ENCODE peak calls at places on chromosomes 11 and 22, in eight cellular contexts. One of them, this sample, is unnamed.

GRCh38 chr11:66335531-66336233 is 552 bp downstream of the RIN1 start:
- DNase-seq in neuronal stem cell: no peak
- DNase-seq in mammary epithelial cell: peak; percentile 50
- DNase-seq in CD4-positive, CD25-positive, alpha-beta regulatory T cell: no peak
- DNase-seq in hepatocyte: peak; percentile 49
- DNase-seq in HAP-1: no peak
- DNase-seq in effector memory CD4-positive, alpha-beta T cell: no peak
- DNase-seq in cardiac muscle cell: peak; percentile 77
- DNase-seq in this sample: peak; percentile 71

GRCh38 chr11:97567801-97568200 is 1178.0 kb downstream of the JRKL start:
- DNase-seq in CD4-positive, CD25-positive, alpha-beta regulatory T cell: no peak
- DNase-seq in mammary epithelial cell: no peak
- DNase-seq in cardiac muscle cell: peak; percentile 30
- DNase-seq in hepatocyte: no peak
- DNase-seq in HAP-1: no peak
- DNase-seq in effector memory CD4-positive, alpha-beta T cell: no peak
- DNase-seq in neuronal stem cell: no peak
- DNase-seq in this sample: no peak

GRCh38 chr11:17328856-17329490 is 22.6 kb upstream of the NCR3LG1 start:
- DNase-seq in neuronal stem cell: no peak
- DNase-seq in effector memory CD4-positive, alpha-beta T cell: no peak
- DNase-seq in cardiac muscle cell: no peak
- DNase-seq in hepatocyte: no peak
- DNase-seq in mammary epithelial cell: no peak
- DNase-seq in CD4-positive, CD25-positive, alpha-beta regulatory T cell: no peak
- DNase-seq in HAP-1: peak; percentile 17
- DNase-seq in this sample: no peak

GRCh38 chr22:38214248-38215056 is 12.7 kb downstream of the MAFF start:
- DNase-seq in mammary epithelial cell: no peak
- DNase-seq in effector memory CD4-positive, alpha-beta T cell: peak; percentile 71
- DNase-seq in cardiac muscle cell: peak; percentile 82
- DNase-seq in hepatocyte: peak; percentile 81
- DNase-seq in CD4-positive, CD25-positive, alpha-beta regulatory T cell: peak; percentile 64
- DNase-seq in neuronal stem cell: peak; percentile 70
- DNase-seq in HAP-1: peak; percentile 62
- DNase-seq in this sample: peak; percentile 88

GRCh38 chr11:27558401-27558800 is 51.8 kb upstream of the LIN7C start:
- DNase-seq in effector memory CD4-positive, alpha-beta T cell: no peak
- DNase-seq in CD4-positive, CD25-positive, alpha-beta regulatory T cell: no peak
- DNase-seq in neuronal stem cell: no peak
- DNase-seq in cardiac muscle cell: peak; percentile 27
- DNase-seq in mammary epithelial cell: no peak
- DNase-seq in hepatocyte: no peak
- DNase-seq in HAP-1: no peak
- DNase-seq in this sample: no peak

GRCh38 chr11:13486926-13487660 is 8.7 kb downstream of the PTH start:
- DNase-seq in cardiac muscle cell: peak; percentile 58
- DNase-seq in CD4-positive, CD25-positive, alpha-beta regulatory T cell: peak; percentile 40
- DNase-seq in mammary epithelial cell: no peak
- DNase-seq in hepatocyte: peak; percentile 44
- DNase-seq in effector memory CD4-positive, alpha-beta T cell: peak; percentile 43
- DNase-seq in neuronal stem cell: peak; percentile 49
- DNase-seq in HAP-1: peak; percentile 44
- DNase-seq in this sample: peak; percentile 86

GRCh38 chr11:28808771-28809170 is 700.6 kb downstream of the METTL15 start:
- DNase-seq in CD4-positive, CD25-positive, alpha-beta regulatory T cell: no peak
- DNase-seq in HAP-1: no peak
- DNase-seq in neuronal stem cell: no peak
- DNase-seq in effector memory CD4-positive, alpha-beta T cell: no peak
- DNase-seq in mammary epithelial cell: peak; percentile 64
- DNase-seq in cardiac muscle cell: no peak
- DNase-seq in hepatocyte: no peak
- DNase-seq in this sample: no peak

GRCh38 chr22:20646906-20647305 is 127.0 kb upstream of the SERPIND1 start:
- DNase-seq in neuronal stem cell: no peak
- DNase-seq in CD4-positive, CD25-positive, alpha-beta regulatory T cell: no peak
- DNase-seq in HAP-1: no peak
- DNase-seq in mammary epithelial cell: no peak
- DNase-seq in hepatocyte: no peak
- DNase-seq in cardiac muscle cell: no peak
- DNase-seq in effector memory CD4-positive, alpha-beta T cell: no peak
- DNase-seq in this sample: no peak

GRCh38 chr11:113991170-113991569 is 16.3 kb downstream of the HTR3A start:
- DNase-seq in HAP-1: peak; percentile 70
- DNase-seq in neuronal stem cell: peak; percentile 73
- DNase-seq in CD4-positive, CD25-positive, alpha-beta regulatory T cell: no peak
- DNase-seq in mammary epithelial cell: peak; percentile 30
- DNase-seq in effector memory CD4-positive, alpha-beta T cell: no peak
- DNase-seq in hepatocyte: peak; percentile 77
- DNase-seq in cardiac muscle cell: peak; percentile 65
- DNase-seq in this sample: no peak

GRCh38 chr22:49422668-49423067 is 405.0 kb downstream of the BRD1 start:
- DNase-seq in effector memory CD4-positive, alpha-beta T cell: no peak
- DNase-seq in mammary epithelial cell: no peak
- DNase-seq in hepatocyte: no peak
- DNase-seq in cardiac muscle cell: no peak
- DNase-seq in neuronal stem cell: no peak
- DNase-seq in CD4-positive, CD25-positive, alpha-beta regulatory T cell: no peak
- DNase-seq in HAP-1: no peak
- DNase-seq in this sample: no peak

GRCh38 chr11:8593935-8594909 is at the start of gene STK33:
- DNase-seq in HAP-1: peak; percentile 85
- DNase-seq in effector memory CD4-positive, alpha-beta T cell: no peak
- DNase-seq in mammary epithelial cell: no peak
- DNase-seq in neuronal stem cell: peak; percentile 69
- DNase-seq in hepatocyte: peak; percentile 76
- DNase-seq in CD4-positive, CD25-positive, alpha-beta regulatory T cell: no peak
- DNase-seq in cardiac muscle cell: peak; percentile 41
- DNase-seq in this sample: peak; percentile 89

GRCh38 chr11:113796663-113797259 is 17.2 kb downstream of the CLDN25 start:
- DNase-seq in hepatocyte: peak; percentile 75
- DNase-seq in effector memory CD4-positive, alpha-beta T cell: peak; percentile 5
- DNase-seq in mammary epithelial cell: peak; percentile 40
- DNase-seq in cardiac muscle cell: peak; percentile 52
- DNase-seq in CD4-positive, CD25-positive, alpha-beta regulatory T cell: no peak
- DNase-seq in HAP-1: peak; percentile 55
- DNase-seq in neuronal stem cell: no peak
- DNase-seq in this sample: no peak

GRCh38 chr11:134578807-134579708 is 167.0 kb upstream of the B3GAT1 start:
- DNase-seq in HAP-1: no peak
- DNase-seq in mammary epithelial cell: no peak
- DNase-seq in hepatocyte: no peak
- DNase-seq in CD4-positive, CD25-positive, alpha-beta regulatory T cell: no peak
- DNase-seq in neuronal stem cell: no peak
- DNase-seq in effector memory CD4-positive, alpha-beta T cell: no peak
- DNase-seq in cardiac muscle cell: no peak
- DNase-seq in this sample: no peak

GRCh38 chr11:69297225-69297925 is 3.4 kb downstream of the MYEOV start:
- DNase-seq in hepatocyte: peak; percentile 93
- DNase-seq in CD4-positive, CD25-positive, alpha-beta regulatory T cell: peak; percentile 40
- DNase-seq in cardiac muscle cell: peak; percentile 98
- DNase-seq in neuronal stem cell: no peak
- DNase-seq in effector memory CD4-positive, alpha-beta T cell: peak; percentile 64
- DNase-seq in mammary epithelial cell: peak; percentile 99
- DNase-seq in HAP-1: peak; percentile 57
- DNase-seq in this sample: peak; percentile 96

GRCh38 chr11:44604171-44604581 is 38.7 kb downstream of the CD82 start:
- DNase-seq in cardiac muscle cell: no peak
- DNase-seq in mammary epithelial cell: no peak
- DNase-seq in hepatocyte: no peak
- DNase-seq in neuronal stem cell: no peak
- DNase-seq in HAP-1: no peak
- DNase-seq in effector memory CD4-positive, alpha-beta T cell: no peak
- DNase-seq in CD4-positive, CD25-positive, alpha-beta regulatory T cell: no peak
- DNase-seq in this sample: no peak

GRCh38 chr22:36292823-36293530 is 40.0 kb downstream of the APOL1 start:
- DNase-seq in neuronal stem cell: no peak
- DNase-seq in CD4-positive, CD25-positive, alpha-beta regulatory T cell: no peak
- DNase-seq in cardiac muscle cell: no peak
- DNase-seq in hepatocyte: no peak
- DNase-seq in mammary epithelial cell: no peak
- DNase-seq in HAP-1: no peak
- DNase-seq in effector memory CD4-positive, alpha-beta T cell: no peak
- DNase-seq in this sample: peak; percentile 57

GRCh38 chr11:64183890-64184289 is 2.1 kb upstream of the STIP1 start:
- DNase-seq in effector memory CD4-positive, alpha-beta T cell: no peak
- DNase-seq in neuronal stem cell: no peak
- DNase-seq in hepatocyte: no peak
- DNase-seq in cardiac muscle cell: no peak
- DNase-seq in HAP-1: no peak
- DNase-seq in CD4-positive, CD25-positive, alpha-beta regulatory T cell: no peak
- DNase-seq in mammary epithelial cell: no peak
- DNase-seq in this sample: no peak

GRCh38 chr22:23767303-23767672 is 484 bp downstream of the CHCHD10 start:
- DNase-seq in HAP-1: no peak
- DNase-seq in mammary epithelial cell: no peak
- DNase-seq in cardiac muscle cell: no peak
- DNase-seq in neuronal stem cell: no peak
- DNase-seq in hepatocyte: no peak
- DNase-seq in effector memory CD4-positive, alpha-beta T cell: no peak
- DNase-seq in CD4-positive, CD25-positive, alpha-beta regulatory T cell: no peak
- DNase-seq in this sample: no peak

GRCh38 chr22:23763579-23764331 is 965 bp downstream of the C22orf15 start:
- DNase-seq in HAP-1: no peak
- DNase-seq in cardiac muscle cell: no peak
- DNase-seq in effector memory CD4-positive, alpha-beta T cell: no peak
- DNase-seq in mammary epithelial cell: no peak
- DNase-seq in CD4-positive, CD25-positive, alpha-beta regulatory T cell: peak; percentile 45
- DNase-seq in hepatocyte: no peak
- DNase-seq in neuronal stem cell: no peak
- DNase-seq in this sample: peak; percentile 78

GRCh38 chr22:23764931-23765881 is 2.4 kb downstream of the C22orf15 start:
- DNase-seq in cardiac muscle cell: no peak
- DNase-seq in neuronal stem cell: no peak
- DNase-seq in effector memory CD4-positive, alpha-beta T cell: no peak
- DNase-seq in HAP-1: no peak
- DNase-seq in mammary epithelial cell: no peak
- DNase-seq in CD4-positive, CD25-positive, alpha-beta regulatory T cell: no peak
- DNase-seq in hepatocyte: no peak
- DNase-seq in this sample: no peak

GRCh38 chr22:23769321-23769965 is 1.7 kb upstream of the CHCHD10 start:
- DNase-seq in cardiac muscle cell: no peak
- DNase-seq in HAP-1: no peak
- DNase-seq in CD4-positive, CD25-positive, alpha-beta regulatory T cell: no peak
- DNase-seq in mammary epithelial cell: no peak
- DNase-seq in neuronal stem cell: no peak
- DNase-seq in effector memory CD4-positive, alpha-beta T cell: no peak
- DNase-seq in hepatocyte: peak; percentile 12
- DNase-seq in this sample: no peak

GRCh38 chr22:23767673-23768548 is at the start of gene CHCHD10:
- DNase-seq in CD4-positive, CD25-positive, alpha-beta regulatory T cell: peak; percentile 69
- DNase-seq in hepatocyte: peak; percentile 91
- DNase-seq in effector memory CD4-positive, alpha-beta T cell: peak; percentile 59
- DNase-seq in cardiac muscle cell: peak; percentile 83
- DNase-seq in neuronal stem cell: peak; percentile 87
- DNase-seq in mammary epithelial cell: no peak
- DNase-seq in HAP-1: peak; percentile 93
- DNase-seq in this sample: peak; percentile 92
- H3K4me1 ChIP-seq in CD4-positive, CD25-positive, alpha-beta regulatory T cell: peaks cover 43% of the 10 kb centered on the region
- H3K4me1 ChIP-seq in hepatocyte: peaks cover 22% of the 10 kb centered on the region
- H3K4me1 ChIP-seq in effector memory CD4-positive, alpha-beta T cell: peaks cover 37% of the 10 kb centered on the region
- H3K4me1 ChIP-seq in cardiac muscle cell: peaks cover 27% of the 10 kb centered on the region
- H3K4me1 ChIP-seq in neuronal stem cell: peaks cover 17% of the 10 kb centered on the region
- H3K4me1 ChIP-seq in mammary epithelial cell: peaks cover 20% of the 10 kb centered on the region
- H3K4me1 ChIP-seq in HAP-1: peaks cover 10% of the 10 kb centered on the region
- H3K4me1 ChIP-seq in this sample: peaks cover 28% of the 10 kb centered on the region

DNA sequence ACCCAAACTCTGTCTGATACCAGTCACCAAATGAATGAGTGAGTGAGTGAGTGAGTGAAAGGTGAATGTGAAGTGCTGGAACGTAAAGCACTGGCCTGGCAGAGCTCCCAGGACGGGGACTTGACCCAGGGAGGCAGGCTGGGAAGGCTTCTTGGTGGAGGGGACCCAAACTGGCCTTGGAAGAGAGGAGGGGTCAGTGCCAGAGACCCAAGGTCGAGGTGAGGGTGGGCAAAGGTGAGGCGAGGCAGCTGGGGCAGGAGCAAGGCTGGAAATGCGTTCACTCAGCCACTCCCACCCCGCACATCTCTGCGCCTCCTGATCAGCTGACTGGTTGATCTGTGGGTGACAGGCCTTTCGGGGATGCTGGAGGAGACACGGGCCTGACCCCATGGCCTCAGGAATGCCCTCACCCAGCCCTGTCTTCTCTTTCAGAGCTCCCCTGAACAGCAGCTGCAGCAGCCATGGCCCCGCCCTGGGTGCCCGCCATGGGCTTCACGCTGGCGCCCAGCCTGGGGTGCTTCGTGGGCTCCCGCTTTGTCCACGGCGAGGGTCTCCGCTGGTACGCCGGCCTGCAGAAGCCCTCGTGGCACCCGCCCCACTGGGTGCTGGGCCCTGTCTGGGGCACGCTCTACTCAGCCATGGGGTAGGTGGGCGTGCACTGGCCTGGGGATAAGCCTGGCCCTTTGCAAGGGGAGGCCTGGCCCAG is 7.6 kb downstream of the TSPO start:
- DNase-seq in cardiac muscle cell: no peak
- DNase-seq in hepatocyte: no peak
- DNase-seq in neuronal stem cell: no peak
- DNase-seq in HAP-1: no peak
- DNase-seq in mammary epithelial cell: no peak
- DNase-seq in effector memory CD4-positive, alpha-beta T cell: no peak
- DNase-seq in CD4-positive, CD25-positive, alpha-beta regulatory T cell: no peak
- DNase-seq in this sample: no peak
- H3K4me1 ChIP-seq in cardiac muscle cell: no peaks in the 10 kb centered on the region
- H3K4me1 ChIP-seq in hepatocyte: no peaks in the 10 kb centered on the region
- H3K4me1 ChIP-seq in neuronal stem cell: peaks cover 4% of the 10 kb centered on the region
- H3K4me1 ChIP-seq in HAP-1: no peaks in the 10 kb centered on the region
- H3K4me1 ChIP-seq in mammary epithelial cell: peaks cover 23% of the 10 kb centered on the region
- H3K4me1 ChIP-seq in effector memory CD4-positive, alpha-beta T cell: no peaks in the 10 kb centered on the region
- H3K4me1 ChIP-seq in CD4-positive, CD25-positive, alpha-beta regulatory T cell: peaks cover 1% of the 10 kb centered on the region
- H3K4me1 ChIP-seq in this sample: peaks cover 12% of the 10 kb centered on the region

DNA sequence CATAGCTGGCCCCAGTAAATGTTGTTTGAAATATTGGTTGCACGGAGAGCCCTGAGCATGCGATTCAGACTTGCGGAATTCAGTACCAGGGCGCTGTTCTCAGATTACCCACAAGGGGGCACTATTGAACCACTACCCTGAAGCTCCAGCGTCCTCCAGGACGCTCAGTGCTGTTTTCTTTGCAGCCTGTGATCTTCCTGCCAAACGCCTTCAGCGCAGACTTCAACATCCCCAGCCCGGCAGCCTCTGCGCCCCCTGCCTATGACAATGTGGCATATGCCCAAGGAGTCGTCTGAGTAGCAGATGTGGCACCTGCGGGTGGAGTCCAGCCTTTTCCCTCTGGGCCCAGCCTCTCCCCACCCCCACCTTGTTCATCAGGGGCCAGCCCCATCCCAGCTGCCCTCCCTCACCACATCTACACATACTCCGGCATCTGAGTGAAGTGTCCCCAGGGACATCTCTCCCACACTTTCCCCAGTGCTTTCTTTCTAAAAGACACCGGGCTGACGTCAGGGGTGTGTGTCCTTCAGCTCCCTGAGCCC is 9.6 kb upstream of the MS4A10 start:
- DNase-seq in cardiac muscle cell: peak; percentile 96
- DNase-seq in HAP-1: peak; percentile 90
- DNase-seq in hepatocyte: peak; percentile 91
- DNase-seq in neuronal stem cell: peak; percentile 88
- DNase-seq in CD4-positive, CD25-positive, alpha-beta regulatory T cell: peak; percentile 56
- DNase-seq in mammary epithelial cell: peak; percentile 74
- DNase-seq in effector memory CD4-positive, alpha-beta T cell: peak; percentile 62
- DNase-seq in this sample: peak; percentile 72
- H3K4me1 ChIP-seq in cardiac muscle cell: no peaks in the 10 kb centered on the region
- H3K4me1 ChIP-seq in HAP-1: no peaks in the 10 kb centered on the region
- H3K4me1 ChIP-seq in hepatocyte: peaks cover 3% of the 10 kb centered on the region
- H3K4me1 ChIP-seq in neuronal stem cell: no peaks in the 10 kb centered on the region
- H3K4me1 ChIP-seq in CD4-positive, CD25-positive, alpha-beta regulatory T cell: no peaks in the 10 kb centered on the region
- H3K4me1 ChIP-seq in mammary epithelial cell: no peaks in the 10 kb centered on the region
- H3K4me1 ChIP-seq in effector memory CD4-positive, alpha-beta T cell: no peaks in the 10 kb centered on the region
- H3K4me1 ChIP-seq in this sample: peaks cover 6% of the 10 kb centered on the region

GRCh38 chr22:42925598-42925997 is 68.5 kb upstream of the ARFGAP3 start:
- DNase-seq in mammary epithelial cell: no peak
- DNase-seq in neuronal stem cell: no peak
- DNase-seq in effector memory CD4-positive, alpha-beta T cell: no peak
- DNase-seq in CD4-positive, CD25-positive, alpha-beta regulatory T cell: no peak
- DNase-seq in hepatocyte: no peak
- DNase-seq in HAP-1: no peak
- DNase-seq in cardiac muscle cell: no peak
- DNase-seq in this sample: peak; percentile 41
- H3K4me1 ChIP-seq in mammary epithelial cell: peaks cover 41% of the 10 kb centered on the region
- H3K4me1 ChIP-seq in neuronal stem cell: peaks cover 11% of the 10 kb centered on the region
- H3K4me1 ChIP-seq in effector memory CD4-positive, alpha-beta T cell: no peaks in the 10 kb centered on the region
- H3K4me1 ChIP-seq in CD4-positive, CD25-positive, alpha-beta regulatory T cell: no peaks in the 10 kb centered on the region
- H3K4me1 ChIP-seq in hepatocyte: peaks cover 46% of the 10 kb centered on the region
- H3K4me1 ChIP-seq in HAP-1: no peaks in the 10 kb centered on the region
- H3K4me1 ChIP-seq in cardiac muscle cell: peaks cover 12% of the 10 kb centered on the region
- H3K4me1 ChIP-seq in this sample: peaks cover 69% of the 10 kb centered on the region